ENCODE peak calls at places on chromosomes 3 and 15, in ten cellular contexts. One of them, this sample, is unnamed.

GRCh38 chr15:96020133-96020532 is 310.4 kb upstream of the NR2F2 start:
- DNase-seq in stomach: no peak
- DNase-seq in SJSA1: no peak
- DNase-seq in endothelial cell of umbilical vein: no peak
- DNase-seq in CD4-positive, alpha-beta memory T cell: no peak
- DNase-seq in GM23248: no peak
- DNase-seq in pancreas: no peak
- DNase-seq in iPS DF 6.9: no peak
- DNase-seq in RWPE1: no peak
- DNase-seq in small intestine: no peak
- DNase-seq in this sample: peak; percentile 44

GRCh38 chr3:131047582-131047981 is 20.9 kb downstream of the NEK11 start:
- DNase-seq in stomach: no peak
- DNase-seq in SJSA1: no peak
- DNase-seq in endothelial cell of umbilical vein: no peak
- DNase-seq in CD4-positive, alpha-beta memory T cell: no peak
- DNase-seq in GM23248: no peak
- DNase-seq in pancreas: no peak
- DNase-seq in iPS DF 6.9: no peak
- DNase-seq in RWPE1: no peak
- DNase-seq in small intestine: no peak
- DNase-seq in this sample: no peak

GRCh38 chr15:67927501-67928156 is 87.8 kb upstream of the RNU6-1 start:
- DNase-seq in stomach: peak; percentile 92
- DNase-seq in SJSA1: peak; percentile 68
- DNase-seq in endothelial cell of umbilical vein: no peak
- DNase-seq in CD4-positive, alpha-beta memory T cell: no peak
- DNase-seq in GM23248: peak; percentile 31
- DNase-seq in pancreas: peak; percentile 34
- DNase-seq in iPS DF 6.9: no peak
- DNase-seq in RWPE1: peak; percentile 36
- DNase-seq in small intestine: peak; percentile 61
- DNase-seq in this sample: no peak

GRCh38 chr3:13628841-13629551 is 80.1 kb downstream of the FBLN2 start:
- DNase-seq in stomach: no peak
- DNase-seq in SJSA1: no peak
- DNase-seq in endothelial cell of umbilical vein: no peak
- DNase-seq in CD4-positive, alpha-beta memory T cell: no peak
- DNase-seq in GM23248: no peak
- DNase-seq in pancreas: no peak
- DNase-seq in iPS DF 6.9: no peak
- DNase-seq in RWPE1: no peak
- DNase-seq in small intestine: no peak
- DNase-seq in this sample: no peak

GRCh38 chr15:98727115-98728040 is 79.0 kb downstream of the IGF1R start:
- DNase-seq in stomach: peak; percentile 92
- DNase-seq in SJSA1: peak; percentile 98
- DNase-seq in endothelial cell of umbilical vein: peak; percentile 92
- DNase-seq in CD4-positive, alpha-beta memory T cell: no peak
- DNase-seq in GM23248: peak; percentile 98
- DNase-seq in pancreas: peak; percentile 81
- DNase-seq in iPS DF 6.9: no peak
- DNase-seq in RWPE1: peak; percentile 98
- DNase-seq in small intestine: peak; percentile 91
- DNase-seq in this sample: no peak

GRCh38 chr3:105504440-105504951 is 137.8 kb downstream of the ALCAM start:
- DNase-seq in stomach: no peak
- DNase-seq in SJSA1: no peak
- DNase-seq in endothelial cell of umbilical vein: no peak
- DNase-seq in CD4-positive, alpha-beta memory T cell: no peak
- DNase-seq in GM23248: no peak
- DNase-seq in pancreas: no peak
- DNase-seq in iPS DF 6.9: no peak
- DNase-seq in RWPE1: no peak
- DNase-seq in small intestine: no peak
- DNase-seq in this sample: peak; percentile 6

GRCh38 chr15:44265757-44266156 is 22.8 kb upstream of the GOLM2 start:
- DNase-seq in stomach: no peak
- DNase-seq in SJSA1: no peak
- DNase-seq in endothelial cell of umbilical vein: no peak
- DNase-seq in CD4-positive, alpha-beta memory T cell: no peak
- DNase-seq in GM23248: no peak
- DNase-seq in pancreas: no peak
- DNase-seq in iPS DF 6.9: no peak
- DNase-seq in RWPE1: no peak
- DNase-seq in small intestine: no peak
- DNase-seq in this sample: no peak

GRCh38 chr3:93961026-93961425 is 12.7 kb downstream of the PROS1 start:
- DNase-seq in stomach: no peak
- DNase-seq in SJSA1: no peak
- DNase-seq in endothelial cell of umbilical vein: no peak
- DNase-seq in CD4-positive, alpha-beta memory T cell: no peak
- DNase-seq in GM23248: no peak
- DNase-seq in pancreas: no peak
- DNase-seq in iPS DF 6.9: no peak
- DNase-seq in RWPE1: no peak
- DNase-seq in small intestine: no peak
- DNase-seq in this sample: no peak

GRCh38 chr15:31214864-31215489 is 111.7 kb upstream of the KLF13 start:
- DNase-seq in stomach: peak; percentile 79
- DNase-seq in SJSA1: peak; percentile 28
- DNase-seq in endothelial cell of umbilical vein: no peak
- DNase-seq in CD4-positive, alpha-beta memory T cell: no peak
- DNase-seq in GM23248: peak; percentile 85
- DNase-seq in pancreas: peak; percentile 40
- DNase-seq in iPS DF 6.9: no peak
- DNase-seq in RWPE1: peak; percentile 70
- DNase-seq in small intestine: peak; percentile 33
- DNase-seq in this sample: no peak
- H3K27ac ChIP-seq in stomach: peak overlapping the region; percentile 91
- H3K27ac ChIP-seq in SJSA1: no peak overlapping the region
- H3K27ac ChIP-seq in endothelial cell of umbilical vein: no peak overlapping the region
- H3K27ac ChIP-seq in CD4-positive, alpha-beta memory T cell: peak overlapping the region; percentile 52
- H3K27ac ChIP-seq in GM23248: no peak overlapping the region
- H3K27ac ChIP-seq in pancreas: peak overlapping the region; percentile 62
- H3K27ac ChIP-seq in iPS DF 6.9: no peak overlapping the region
- H3K27ac ChIP-seq in RWPE1: peak overlapping the region; percentile 100
- H3K27ac ChIP-seq in small intestine: peak overlapping the region; percentile 99
- H3K27ac ChIP-seq in this sample: peak overlapping the region; percentile 91

GRCh38 chr15:89019436-89019835 is 68.8 kb upstream of the ABHD2 start:
- DNase-seq in stomach: no peak
- DNase-seq in SJSA1: no peak
- DNase-seq in endothelial cell of umbilical vein: no peak
- DNase-seq in CD4-positive, alpha-beta memory T cell: no peak
- DNase-seq in GM23248: no peak
- DNase-seq in pancreas: no peak
- DNase-seq in iPS DF 6.9: no peak
- DNase-seq in RWPE1: no peak
- DNase-seq in small intestine: no peak
- DNase-seq in this sample: no peak
- H3K27ac ChIP-seq in stomach: peak overlapping the region; percentile 82
- H3K27ac ChIP-seq in SJSA1: no peak overlapping the region
- H3K27ac ChIP-seq in endothelial cell of umbilical vein: no peak overlapping the region
- H3K27ac ChIP-seq in CD4-positive, alpha-beta memory T cell: no peak overlapping the region
- H3K27ac ChIP-seq in GM23248: no peak overlapping the region
- H3K27ac ChIP-seq in pancreas: no peak overlapping the region
- H3K27ac ChIP-seq in iPS DF 6.9: no peak overlapping the region
- H3K27ac ChIP-seq in RWPE1: no peak overlapping the region
- H3K27ac ChIP-seq in small intestine: no peak overlapping the region
- H3K27ac ChIP-seq in this sample: no peak overlapping the region

DNA sequence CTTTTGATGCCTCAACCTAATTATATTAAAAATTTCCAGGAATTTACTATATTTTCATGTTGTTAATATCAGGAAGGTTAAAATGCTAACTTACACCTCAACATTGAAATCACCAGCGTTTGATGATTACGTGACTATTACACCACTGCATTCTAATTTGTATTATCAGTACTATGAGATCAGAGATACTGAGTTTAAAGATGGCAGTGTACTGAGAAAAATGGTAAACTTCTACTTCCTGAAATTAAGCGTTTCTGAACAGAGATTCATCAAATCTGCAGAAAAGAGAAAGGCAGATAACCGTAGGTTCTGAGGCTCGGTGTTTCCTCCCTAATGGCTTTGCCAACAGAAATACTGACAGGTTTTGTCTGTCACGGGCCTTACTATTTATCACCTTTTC is 69.9 kb downstream of the CRTC3 start:
- DNase-seq in stomach: no peak
- DNase-seq in SJSA1: no peak
- DNase-seq in endothelial cell of umbilical vein: no peak
- DNase-seq in CD4-positive, alpha-beta memory T cell: no peak
- DNase-seq in GM23248: no peak
- DNase-seq in pancreas: no peak
- DNase-seq in iPS DF 6.9: no peak
- DNase-seq in RWPE1: no peak
- DNase-seq in small intestine: no peak
- DNase-seq in this sample: no peak
- H3K27ac ChIP-seq in stomach: no peak overlapping the region
- H3K27ac ChIP-seq in SJSA1: no peak overlapping the region
- H3K27ac ChIP-seq in endothelial cell of umbilical vein: no peak overlapping the region
- H3K27ac ChIP-seq in CD4-positive, alpha-beta memory T cell: no peak overlapping the region
- H3K27ac ChIP-seq in GM23248: no peak overlapping the region
- H3K27ac ChIP-seq in pancreas: no peak overlapping the region
- H3K27ac ChIP-seq in iPS DF 6.9: no peak overlapping the region
- H3K27ac ChIP-seq in RWPE1: no peak overlapping the region
- H3K27ac ChIP-seq in small intestine: no peak overlapping the region
- H3K27ac ChIP-seq in this sample: no peak overlapping the region

GRCh38 chr3:72383230-72383629 is 465.0 kb downstream of the SHQ1 start:
- DNase-seq in stomach: no peak
- DNase-seq in SJSA1: no peak
- DNase-seq in endothelial cell of umbilical vein: no peak
- DNase-seq in CD4-positive, alpha-beta memory T cell: no peak
- DNase-seq in GM23248: no peak
- DNase-seq in pancreas: no peak
- DNase-seq in iPS DF 6.9: no peak
- DNase-seq in RWPE1: no peak
- DNase-seq in small intestine: no peak
- DNase-seq in this sample: no peak
- H3K27ac ChIP-seq in stomach: no peak overlapping the region
- H3K27ac ChIP-seq in SJSA1: no peak overlapping the region
- H3K27ac ChIP-seq in endothelial cell of umbilical vein: no peak overlapping the region
- H3K27ac ChIP-seq in CD4-positive, alpha-beta memory T cell: no peak overlapping the region
- H3K27ac ChIP-seq in GM23248: no peak overlapping the region
- H3K27ac ChIP-seq in pancreas: no peak overlapping the region
- H3K27ac ChIP-seq in iPS DF 6.9: no peak overlapping the region
- H3K27ac ChIP-seq in RWPE1: no peak overlapping the region
- H3K27ac ChIP-seq in small intestine: no peak overlapping the region
- H3K27ac ChIP-seq in this sample: peak overlapping the region; percentile 81

GRCh38 chr3:185353225-185353624 is 9.7 kb upstream of the MAP3K13 start:
- DNase-seq in stomach: no peak
- DNase-seq in SJSA1: no peak
- DNase-seq in endothelial cell of umbilical vein: no peak
- DNase-seq in CD4-positive, alpha-beta memory T cell: no peak
- DNase-seq in GM23248: no peak
- DNase-seq in pancreas: no peak
- DNase-seq in iPS DF 6.9: no peak
- DNase-seq in RWPE1: no peak
- DNase-seq in small intestine: no peak
- DNase-seq in this sample: no peak
- H3K27ac ChIP-seq in stomach: no peak overlapping the region
- H3K27ac ChIP-seq in SJSA1: no peak overlapping the region
- H3K27ac ChIP-seq in endothelial cell of umbilical vein: no peak overlapping the region
- H3K27ac ChIP-seq in CD4-positive, alpha-beta memory T cell: no peak overlapping the region
- H3K27ac ChIP-seq in GM23248: no peak overlapping the region
- H3K27ac ChIP-seq in pancreas: no peak overlapping the region
- H3K27ac ChIP-seq in iPS DF 6.9: no peak overlapping the region
- H3K27ac ChIP-seq in RWPE1: no peak overlapping the region
- H3K27ac ChIP-seq in small intestine: no peak overlapping the region
- H3K27ac ChIP-seq in this sample: no peak overlapping the region

DNA sequence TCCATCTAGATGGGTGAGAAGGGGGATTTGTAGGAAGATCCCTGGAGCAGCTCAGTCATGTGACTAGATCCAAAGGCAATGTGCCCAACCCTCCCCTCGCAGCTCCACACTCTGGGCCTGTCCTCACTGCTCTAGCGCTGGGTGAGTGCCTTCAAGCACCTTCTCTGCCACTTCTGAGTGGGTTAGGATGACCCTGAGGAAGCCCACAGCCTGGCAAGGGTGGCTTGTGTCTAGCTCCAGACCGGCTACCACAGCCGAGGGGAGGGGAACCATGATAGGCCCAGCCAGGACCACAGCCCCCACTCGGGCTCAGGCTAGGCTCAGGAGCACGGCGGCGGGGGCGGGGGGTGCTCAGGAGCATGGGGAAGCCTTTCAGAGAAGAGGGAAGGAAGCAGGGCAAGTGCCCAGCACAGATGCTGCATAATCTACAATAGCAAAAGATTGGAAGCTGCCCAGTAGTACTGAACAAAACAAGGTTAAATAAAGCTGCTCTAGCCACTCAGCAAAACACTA is 1.7 kb downstream of the SPATA12 start:
- DNase-seq in stomach: no peak
- DNase-seq in SJSA1: no peak
- DNase-seq in endothelial cell of umbilical vein: peak; percentile 79
- DNase-seq in CD4-positive, alpha-beta memory T cell: no peak
- DNase-seq in GM23248: no peak
- DNase-seq in pancreas: no peak
- DNase-seq in iPS DF 6.9: no peak
- DNase-seq in RWPE1: no peak
- DNase-seq in small intestine: no peak
- DNase-seq in this sample: peak; percentile 8
- H3K27ac ChIP-seq in stomach: peak overlapping the region; percentile 72
- H3K27ac ChIP-seq in SJSA1: no peak overlapping the region
- H3K27ac ChIP-seq in endothelial cell of umbilical vein: peak overlapping the region; percentile 12
- H3K27ac ChIP-seq in CD4-positive, alpha-beta memory T cell: no peak overlapping the region
- H3K27ac ChIP-seq in GM23248: no peak overlapping the region
- H3K27ac ChIP-seq in pancreas: no peak overlapping the region
- H3K27ac ChIP-seq in iPS DF 6.9: no peak overlapping the region
- H3K27ac ChIP-seq in RWPE1: peak overlapping the region; percentile 55
- H3K27ac ChIP-seq in small intestine: no peak overlapping the region
- H3K27ac ChIP-seq in this sample: peak overlapping the region; percentile 69